ENCODE peak calls at places on chromosomes 5 and 9, in nine cellular contexts. D, Y, W, A, M, P, Q, T and J are unnamed samples.

GRCh38 chr5:150644496-150644895 is 4.0 kb downstream of the SYNPO start:
- DNase-seq in T (no peak), A (no peak), D (peak), P (no peak), W (no peak), Y (no peak), Q (no peak), M (no peak), J (no peak)

GRCh38 chr5:55668356-55668755 is 43.8 kb downstream of the SLC38A9 start:
- DNase-seq in M (no peak), W (peak), Y (peak), T (no peak), Q (no peak), A (peak), D (no peak), P (no peak), J (no peak)

GRCh38 chr9:135017916-135018915 is 69.3 kb upstream of the OLFM1 start:
- DNase-seq in Y (no peak), D (no peak), M (no peak), T (no peak), Q (no peak), A (no peak), W (no peak), P (no peak), J (no peak)

GRCh38 chr5:65161655-65162054 is 320.1 kb downstream of the ADAMTS6 start:
- DNase-seq in M (no peak), W (peak), Y (no peak), D (no peak), Q (no peak), T (no peak), A (no peak), P (no peak), J (no peak)

GRCh38 chr5:135236951-135237791 is 161.9 kb downstream of the MACROH2A1 start:
- DNase-seq in Q (no peak), D (peak), P (no peak), M (no peak), A (no peak), T (no peak), W (peak), Y (no peak), J (no peak)

GRCh38 chr5:142544946-142545652 is 140.8 kb downstream of the FGF1 start:
- DNase-seq in P (no peak), Q (no peak), A (peak), T (no peak), W (peak), D (no peak), Y (peak), M (no peak), J (no peak)

GRCh38 chr5:71865202-71865601 is 146.1 kb downstream of the CARTPT start:
- DNase-seq in Y (peak), M (no peak), P (no peak), T (no peak), Q (no peak), A (peak), W (peak), D (no peak), J (no peak)

GRCh38 chr9:131304676-131305366 is 15.3 kb downstream of the PLPP7 start:
- DNase-seq in P (peak), M (no peak), T (no peak), W (peak), Q (no peak), D (no peak), Y (no peak), A (no peak), J (no peak)

GRCh38 chr5:150492621-150493020 is 15.3 kb upstream of the NDST1 start:
- DNase-seq in M (no peak), A (no peak), Q (no peak), W (peak), Y (peak), T (no peak), P (no peak), D (no peak), J (no peak)

GRCh38 chr5:51657340-51658240 is 274.3 kb downstream of the ISL1 start:
- DNase-seq in P (no peak), M (no peak), Q (no peak), A (no peak), W (no peak), Y (no peak), T (no peak), D (no peak), J (no peak)

GRCh38 chr9:114028646-114029045 is 49.5 kb downstream of the AMBP start:
- DNase-seq in A (no peak), M (no peak), Y (no peak), P (no peak), W (no peak), D (no peak), Q (no peak), T (no peak), J (no peak)

GRCh38 chr9:87255437-87256155 is 242.1 kb upstream of the DAPK1 start:
- DNase-seq in T (no peak), Y (no peak), A (peak), W (no peak), D (no peak), P (no peak), Q (no peak), M (no peak), J (no peak)

GRCh38 chr5:149581931-149582768 is 852 bp downstream of the ARHGEF37 start:
- DNase-seq in W (no peak), Y (no peak), D (peak), P (no peak), A (peak), M (no peak), Q (no peak), T (no peak), J (peak)

GRCh38 chr5:74064911-74065310 is 438.9 kb downstream of the ARHGEF28 start:
- DNase-seq in A (no peak), Q (no peak), P (no peak), Y (no peak), W (no peak), T (no peak), M (no peak), D (no peak), J (no peak)

GRCh38 chr9:105191508-105192118 is 52.8 kb upstream of the SLC44A1 start:
- DNase-seq in Q (no peak), A (peak), T (no peak), M (no peak), D (no peak), Y (no peak), W (peak), P (no peak), J (no peak)

GRCh38 chr5:128201065-128201926 is 117.7 kb downstream of the SLC12A2 start:
- DNase-seq in W (peak), M (peak), P (peak), A (peak), Y (peak), D (peak), Q (peak), T (peak), J (peak)

GRCh38 chr5:963673-964531 is 44.7 kb upstream of the NKD2 start:
- DNase-seq in A (peak), Q (peak), M (no peak), D (no peak), Y (no peak), W (peak), P (no peak), T (no peak), J (no peak)

GRCh38 chr9:113887436-113887835 is 11.3 kb downstream of the ZNF618 start:
- DNase-seq in P (no peak), W (no peak), T (no peak), Q (no peak), M (no peak), D (no peak), Y (no peak), A (no peak), J (no peak)

GRCh38 chr5:141965071-141965470 is 3.8 kb upstream of the RNF14 start:
- DNase-seq in Y (no peak), Q (no peak), P (no peak), T (no peak), W (peak), D (no peak), M (no peak), A (no peak), J (no peak)

GRCh38 chr5:181159286-181160143 is 12.1 kb downstream of the OR2V2 start:
- DNase-seq in T (peak), W (peak), A (peak), M (peak), Y (peak), D (peak), P (peak), Q (peak), J (peak)

GRCh38 chr5:66323142-66323890 is 179.2 kb downstream of the SREK1 start:
- DNase-seq in T (no peak), Y (no peak), M (no peak), P (no peak), Q (no peak), W (no peak), D (no peak), A (no peak), J (no peak)

GRCh38 chr5:76389513-76390154 is 13.5 kb upstream of the IQGAP2 start:
- DNase-seq in P (peak), Q (no peak), A (no peak), M (no peak), Y (no peak), D (peak), W (no peak), T (no peak), J (no peak)

GRCh38 chr5:101393795-101394450 is 490.8 kb upstream of the ST8SIA4 start:
- DNase-seq in D (no peak), W (peak), Y (no peak), Q (no peak), P (no peak), A (no peak), T (no peak), M (no peak), J (no peak)

GRCh38 chr5:143311428-143311827 is 92.1 kb downstream of the NR3C1 start:
- DNase-seq in M (no peak), Y (peak), Q (no peak), P (no peak), D (no peak), W (peak), A (peak), T (no peak), J (no peak)

GRCh38 chr5:134738963-134739661 is 764 bp downstream of the CAMLG start:
- DNase-seq in Y (peak), D (no peak), T (no peak), W (peak), P (no peak), A (peak), M (no peak), Q (no peak), J (no peak)

GRCh38 chr5:17302590-17302989 is 85.2 kb downstream of the BASP1 start:
- DNase-seq in Y (peak), P (no peak), D (no peak), W (peak), A (peak), M (no peak), T (no peak), Q (no peak), J (no peak)

GRCh38 chr5:56585973-56586740 is 229.2 kb upstream of the MAP3K1 start:
- DNase-seq in P (peak), T (no peak), Y (no peak), D (no peak), A (peak), M (no peak), W (no peak), Q (peak), J (no peak)

GRCh38 chr5:1009359-1010180 is 968 bp downstream of the NKD2 start:
- DNase-seq in M (no peak), D (no peak), P (no peak), W (no peak), Y (no peak), A (no peak), T (no peak), Q (peak), J (peak)

GRCh38 chr9:19229725-19230355 is 653 bp upstream of the DENND4C start:
- DNase-seq in Y (peak), P (peak), D (no peak), Q (peak), M (peak), A (no peak), W (no peak), T (no peak), J (peak)

GRCh38 chr5:180908400-180908799 is 9.4 kb downstream of the BTNL8 start:
- DNase-seq in W (no peak), M (no peak), T (no peak), D (no peak), P (no peak), A (no peak), Q (no peak), Y (no peak), J (no peak)

GRCh38 chr5:181167814-181168488 is 20.6 kb downstream of the OR2V2 start:
- DNase-seq in D (no peak), P (no peak), A (no peak), W (no peak), T (no peak), Y (no peak), Q (no peak), M (no peak), J (peak)

GRCh38 chr9:107249131-107249533 is 33.9 kb upstream of the RAD23B start:
- DNase-seq in P (no peak), A (no peak), Q (no peak), T (no peak), M (no peak), Y (no peak), W (no peak), D (no peak), J (peak)

GRCh38 chr9:131872006-131872405 is 132.1 kb upstream of the RAPGEF1 start:
- DNase-seq in P (no peak), D (no peak), A (no peak), Q (no peak), T (no peak), Y (no peak), W (no peak), M (no peak), J (peak)

GRCh38 chr5:173866249-173867172 is 21.6 kb upstream of the CPEB4 start:
- DNase-seq in Y (no peak), A (no peak), M (no peak), T (no peak), W (no peak), Q (peak), P (no peak), D (no peak), J (no peak)

GRCh38 chr5:136518814-136519213 is 153.5 kb upstream of the TRPC7 start:
- DNase-seq in M (no peak), Q (no peak), T (no peak), W (peak), D (no peak), A (no peak), P (no peak), Y (no peak), J (no peak)

GRCh38 chr9:114799925-114800324 is 5.9 kb downstream of the TNFSF15 start:
- DNase-seq in Y (no peak), A (no peak), D (no peak), P (no peak), W (no peak), M (no peak), Q (no peak), T (no peak), J (no peak)

GRCh38 chr5:97838214-97838613 is 655.2 kb upstream of the RIOK2 start:
- DNase-seq in A (peak), Y (peak), D (no peak), Q (no peak), W (peak), T (no peak), P (no peak), M (no peak), J (no peak)

GRCh38 chr9:99948896-99949295 is 42.4 kb downstream of the STX17 start:
- DNase-seq in W (peak), Q (no peak), M (no peak), T (no peak), P (no peak), A (peak), Y (peak), D (peak), J (no peak)

GRCh38 chr9:99948482-99948881 is 42.0 kb downstream of the STX17 start:
- DNase-seq in D (no peak), W (no peak), M (no peak), A (no peak), P (no peak), T (no peak), Y (no peak), Q (no peak), J (no peak)

GRCh38 chr9:99947395-99947794 is 40.9 kb downstream of the STX17 start:
- DNase-seq in A (peak), T (no peak), W (no peak), Q (no peak), Y (peak), D (no peak), M (no peak), P (no peak), J (no peak)
- TF ChIP-seq CTCF in A (peak), T (no peak), W (no peak), Q (no peak), Y (peak), D (no peak), M (no peak), P (no peak), J (no peak)

GRCh38 chr5:43730832-43731342 is 127.9 kb downstream of the NNT start:
- DNase-seq in W (no peak), T (no peak), M (no peak), A (peak), D (no peak), Q (no peak), P (no peak), Y (no peak), J (no peak)
- TF ChIP-seq CTCF in W (no peak), T (no peak), M (no peak), A (no peak), D (no peak), Q (no peak), P (no peak), Y (no peak), J (no peak)

GRCh38 chr5:93062548-93062947 is 518.5 kb downstream of the NR2F1-AS1 start:
- DNase-seq in Q (no peak), W (peak), M (no peak), P (no peak), T (no peak), Y (no peak), D (no peak), A (peak), J (no peak)
- TF ChIP-seq CTCF in Q (no peak), W (peak), M (no peak), P (no peak), T (no peak), Y (peak), D (no peak), A (no peak), J (no peak)

GRCh38 chr9:133275105-133276000 is at the start of gene ABO:
- DNase-seq in P (no peak), Y (no peak), D (peak), A (no peak), Q (peak), M (no peak), T (no peak), W (no peak), J (peak)
- TF ChIP-seq CTCF in P (peak), Y (no peak), D (peak), A (no peak), Q (peak), M (peak), T (no peak), W (no peak), J (peak)

GRCh38 chr9:1042466-1042865 is 7.7 kb upstream of the DMRT2 start:
- DNase-seq in A (peak), M (no peak), Q (no peak), P (no peak), D (no peak), W (no peak), T (no peak), Y (no peak), J (peak)
- TF ChIP-seq CTCF in A (peak), M (peak), Q (peak), P (peak), D (no peak), W (no peak), T (no peak), Y (no peak), J (peak)

GRCh38 chr9:136100700-136101614 is 5.9 kb upstream of the NACC2 start:
- DNase-seq in D (no peak), Q (no peak), Y (no peak), W (no peak), P (no peak), A (no peak), M (no peak), T (no peak), J (peak)

GRCh38 chr9:136098210-136098609 is 3.1 kb upstream of the NACC2 start:
- DNase-seq in P (no peak), Q (no peak), T (no peak), Y (no peak), W (no peak), A (no peak), D (no peak), M (no peak), J (no peak)

GRCh38 chr9:136096505-136097001 is 1.5 kb upstream of the NACC2 start:
- DNase-seq in P (no peak), M (no peak), Y (no peak), T (no peak), D (no peak), Q (no peak), A (no peak), W (no peak), J (no peak)

GRCh38 chr9:136099547-136099946 is 4.5 kb upstream of the NACC2 start:
- DNase-seq in D (no peak), W (no peak), M (no peak), T (no peak), A (no peak), P (no peak), Y (no peak), Q (no peak), J (no peak)

DNA sequence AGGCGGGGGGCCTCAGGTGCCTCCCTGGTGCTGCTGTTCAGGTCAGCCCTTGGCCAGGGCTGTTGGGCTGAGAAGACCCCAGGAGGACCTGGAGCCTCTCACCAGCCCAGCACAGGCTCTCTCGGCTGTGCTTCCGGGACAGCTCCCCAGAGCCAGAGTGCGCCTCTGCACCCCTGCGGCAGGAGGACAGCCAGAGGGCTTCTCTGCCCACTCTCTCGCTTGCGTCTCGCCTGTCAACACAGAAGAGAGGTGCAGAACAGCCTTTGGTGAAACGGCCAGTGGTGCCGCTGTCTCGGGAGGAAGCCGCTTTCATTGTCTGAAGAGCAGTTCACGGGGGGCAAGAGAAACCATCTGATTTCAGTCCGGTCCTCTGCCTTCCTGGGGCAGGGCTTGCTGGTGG is 3.8 kb upstream of the NACC2 start:
- DNase-seq in T (no peak), A (peak), M (no peak), W (no peak), D (no peak), Y (no peak), Q (no peak), P (no peak), J (no peak)
- TF ChIP-seq CTCF in T (no peak), A (peak), M (no peak), W (no peak), D (no peak), Y (no peak), Q (peak), P (no peak), J (no peak)